ENCODE peak calls at places on chromosomes 6 and 20, in nine cellular contexts. H is HCT116, L is OCI-LY7, K is PC-3, Z is GM23338, D is MM.1S, U is SK-N-SH, F is neural progenitor cell, X is hepatocyte. O is an unnamed sample.

GRCh38 chr20:57767456-57767855 is 57.6 kb upstream of the PMEPA1 start:
- DNase-seq in F (no peak), D (no peak), X (no peak), K (no peak), Z (no peak), L (no peak), U (no peak), H (no peak), O (no peak)

GRCh38 chr6:162032620-162033019 is 694.9 kb downstream of the PRKN start:
- DNase-seq in X (no peak), D (no peak), H (no peak), F (no peak), U (no peak), Z (no peak), L (no peak), K (no peak), O (peak)

GRCh38 chr20:57308451-57309410 is 20.9 kb upstream of the SPO11 start:
- DNase-seq in Z (no peak), X (no peak), K (no peak), U (no peak), L (no peak), D (no peak), F (no peak), H (no peak), O (no peak)

GRCh38 chr6:50837589-50838445 is 19.1 kb downstream of the TFAP2B start:
- DNase-seq in U (no peak), L (no peak), D (no peak), Z (no peak), X (no peak), H (no peak), F (no peak), K (no peak), O (no peak)

GRCh38 chr6:154932562-154933027 is 62.5 kb upstream of the TIAM2 start:
- DNase-seq in X (peak), U (peak), H (peak), L (no peak), F (no peak), K (peak), Z (peak), D (no peak), O (peak)

GRCh38 chr6:130365166-130366010 is 429 bp upstream of the TMEM200A start:
- DNase-seq in D (no peak), F (peak), Z (peak), H (peak), L (no peak), U (peak), K (peak), X (peak), O (peak)

GRCh38 chr6:20325641-20326421 is 75.8 kb upstream of the E2F3 start:
- DNase-seq in U (no peak), H (no peak), K (no peak), D (no peak), Z (no peak), L (no peak), F (no peak), X (no peak), O (no peak)

GRCh38 chr6:52575490-52575868 is 1.4 kb downstream of the TRAM2 start:
- DNase-seq in K (no peak), X (no peak), U (no peak), H (no peak), F (no peak), L (no peak), Z (no peak), D (no peak), O (peak)

GRCh38 chr6:51972659-51973058 is 114.8 kb downstream of the PKHD1 start:
- DNase-seq in H (no peak), X (no peak), L (no peak), D (no peak), U (peak), Z (no peak), K (peak), F (no peak), O (no peak)

GRCh38 chr20:37114012-37114411 is 18.2 kb upstream of the RBL1 start:
- DNase-seq in H (no peak), K (no peak), F (no peak), Z (no peak), X (no peak), U (no peak), D (no peak), L (no peak), O (no peak)

GRCh38 chr6:72553531-72554202 is 68.2 kb upstream of the KCNQ5 start:
- DNase-seq in F (no peak), L (no peak), H (no peak), X (no peak), D (no peak), K (peak), Z (peak), U (no peak), O (peak)

GRCh38 chr6:134310817-134311216 is 7.1 kb downstream of the SGK1 start:
- DNase-seq in H (no peak), D (no peak), L (no peak), K (no peak), X (no peak), U (no peak), Z (no peak), F (no peak), O (no peak)

GRCh38 chr6:147507162-147508072 is 1.1 kb upstream of the SAMD5 start:
- DNase-seq in X (peak), Z (peak), D (no peak), H (no peak), K (peak), U (peak), F (peak), L (no peak), O (peak)

GRCh38 chr20:63132715-63133471 is 83.0 kb downstream of the YTHDF1 start:
- DNase-seq in U (no peak), H (no peak), F (no peak), K (no peak), Z (no peak), D (no peak), X (no peak), L (no peak), O (no peak)

GRCh38 chr6:38814761-38815160 is 99.7 kb downstream of the DNAH8 start:
- DNase-seq in L (no peak), U (no peak), H (no peak), K (no peak), Z (no peak), D (no peak), X (no peak), F (no peak), O (no peak)

GRCh38 chr6:130560231-130560630 is 194.4 kb downstream of the TMEM200A start:
- DNase-seq in X (no peak), H (no peak), F (no peak), D (no peak), K (no peak), Z (no peak), U (no peak), L (no peak), O (no peak)

GRCh38 chr20:49989234-49990065 is 6.7 kb downstream of the SNAI1 start:
- DNase-seq in F (peak), Z (peak), U (peak), H (no peak), K (no peak), X (peak), L (no peak), D (no peak), O (peak)

GRCh38 chr6:4644962-4645361 is 131.2 kb upstream of the CDYL start:
- DNase-seq in D (no peak), K (no peak), U (no peak), F (no peak), L (no peak), Z (no peak), H (no peak), X (peak), O (no peak)

GRCh38 chr6:132131777-132132176 is 180.6 kb upstream of the CCN2 start:
- DNase-seq in Z (peak), U (no peak), F (peak), X (peak), L (no peak), D (no peak), K (peak), H (peak), O (peak)

DNA sequence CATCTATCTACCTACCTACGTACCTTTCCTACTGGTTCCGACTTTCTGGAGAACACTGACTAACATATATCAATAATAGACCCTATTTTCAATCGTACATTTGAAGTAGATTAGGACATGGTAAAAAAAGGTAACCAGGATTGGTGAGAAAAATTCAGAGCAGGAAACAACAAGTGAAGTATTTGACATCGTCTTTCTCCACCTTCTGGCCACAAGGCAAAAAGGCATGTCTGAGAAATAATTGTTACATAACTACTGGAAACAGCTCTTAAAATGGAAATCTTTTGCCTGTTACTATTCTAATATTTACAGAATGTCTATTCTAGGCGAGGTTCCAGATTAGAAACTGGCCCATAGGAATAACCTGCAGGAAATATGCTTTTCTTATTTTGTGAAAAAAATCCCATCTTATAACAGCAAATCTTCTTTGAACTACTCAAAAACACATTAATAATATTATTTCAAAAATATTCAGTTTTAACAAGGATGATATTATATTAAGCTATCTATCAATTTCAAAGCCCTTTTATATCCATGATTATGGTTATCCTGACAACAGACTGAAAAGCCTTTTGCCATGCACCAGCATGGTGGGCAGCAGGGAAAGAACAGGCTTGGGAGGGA is 80.8 kb downstream of the RCAN2 start:
- DNase-seq in K (peak), X (peak), L (peak), H (peak), F (peak), U (peak), D (peak), Z (peak), O (peak)
- TF ChIP-seq EZH2phosphoT487 in K (no peak), X (no peak), L (no peak), H (no peak), F (no peak), U (no peak), D (no peak), Z (no peak), O (no peak)

DNA sequence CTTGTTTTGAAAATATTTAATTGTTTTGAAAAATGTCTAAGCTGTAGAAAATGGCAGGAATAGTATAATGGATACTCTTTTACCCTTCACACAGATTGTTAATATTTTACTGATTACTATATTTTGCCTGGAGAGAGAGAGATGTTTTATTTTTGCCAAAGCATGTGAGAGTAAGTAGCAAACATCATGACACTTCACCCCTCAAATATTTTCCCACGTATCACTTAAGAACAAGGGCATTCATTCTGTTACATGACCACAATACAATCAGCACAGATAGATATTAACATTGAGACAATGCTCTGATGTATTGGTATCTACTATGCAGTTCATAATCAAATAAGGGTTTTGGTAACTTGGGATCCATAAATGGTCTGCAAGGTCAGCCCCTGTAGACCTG is 116.5 kb downstream of the CCDC170 start:
- DNase-seq in L (no peak), F (no peak), X (no peak), H (no peak), Z (no peak), U (no peak), D (no peak), K (no peak), O (no peak)
- TF ChIP-seq EZH2phosphoT487 in L (no peak), F (no peak), X (no peak), H (no peak), Z (no peak), U (no peak), D (no peak), K (no peak), O (no peak)

DNA sequence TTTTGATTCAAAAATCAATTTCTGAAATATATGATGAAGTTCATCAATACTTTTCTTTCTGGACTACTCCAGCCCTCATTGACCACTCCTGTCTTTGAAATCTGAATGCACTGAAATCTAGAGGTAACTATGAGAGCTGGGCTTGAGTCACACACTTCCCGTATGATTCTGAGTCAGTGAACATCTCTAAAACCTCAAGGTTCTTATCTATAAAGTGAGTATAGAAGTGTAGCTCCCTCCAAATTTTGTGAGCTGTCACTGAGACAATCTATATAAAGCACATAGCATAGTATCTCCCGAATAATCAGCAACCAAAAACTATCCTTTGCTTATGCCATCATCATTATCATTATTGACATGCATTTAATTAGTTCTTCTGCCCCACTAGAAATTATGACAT is 182.4 kb downstream of the TSHZ2 start:
- DNase-seq in K (no peak), L (no peak), H (no peak), F (no peak), X (no peak), D (no peak), U (no peak), Z (no peak), O (peak)
- TF ChIP-seq EZH2phosphoT487 in K (no peak), L (no peak), H (no peak), F (no peak), X (no peak), D (no peak), U (no peak), Z (no peak), O (no peak)

GRCh38 chr6:2744206-2744771 is 6.4 kb downstream of the MYLK4 start:
- DNase-seq in L (no peak), Z (no peak), U (peak), K (peak), H (no peak), F (no peak), D (no peak), X (no peak), O (peak)
- TF ChIP-seq EZH2phosphoT487 in L (no peak), Z (no peak), U (no peak), K (no peak), H (no peak), F (no peak), D (no peak), X (no peak), O (no peak)

DNA sequence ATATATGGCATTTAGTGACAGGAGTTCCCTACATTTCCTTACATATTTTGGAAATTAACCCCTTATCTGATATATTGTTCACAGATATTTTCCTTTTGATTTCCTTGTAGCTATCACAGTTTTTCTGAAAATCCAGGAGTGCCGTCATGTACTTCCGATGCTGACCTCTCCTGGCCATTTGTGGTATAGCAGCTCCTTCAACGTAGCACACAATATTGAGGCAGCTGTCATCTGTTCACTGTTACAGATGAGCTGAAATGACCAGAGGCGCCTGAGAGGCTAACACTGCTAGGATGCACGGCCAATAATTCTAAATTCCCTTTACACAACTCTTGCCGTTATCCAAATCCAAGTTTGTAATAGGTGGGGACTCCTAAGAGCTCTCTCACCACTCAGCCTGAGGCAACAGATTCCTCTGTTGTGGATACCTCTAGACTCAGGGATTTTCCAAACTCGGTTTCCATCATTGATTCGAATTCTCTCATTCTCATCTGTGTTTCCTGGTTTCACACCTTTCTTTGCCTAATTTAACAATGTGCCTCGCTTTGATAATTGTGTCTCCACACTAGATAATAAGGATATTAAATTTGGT is 53.0 kb downstream of the MMUT start:
- DNase-seq in X (peak), Z (peak), K (peak), F (peak), D (peak), H (peak), L (peak), U (peak), O (peak)
- TF ChIP-seq EZH2phosphoT487 in X (no peak), Z (no peak), K (no peak), F (no peak), D (no peak), H (no peak), L (no peak), U (no peak), O (no peak)

DNA sequence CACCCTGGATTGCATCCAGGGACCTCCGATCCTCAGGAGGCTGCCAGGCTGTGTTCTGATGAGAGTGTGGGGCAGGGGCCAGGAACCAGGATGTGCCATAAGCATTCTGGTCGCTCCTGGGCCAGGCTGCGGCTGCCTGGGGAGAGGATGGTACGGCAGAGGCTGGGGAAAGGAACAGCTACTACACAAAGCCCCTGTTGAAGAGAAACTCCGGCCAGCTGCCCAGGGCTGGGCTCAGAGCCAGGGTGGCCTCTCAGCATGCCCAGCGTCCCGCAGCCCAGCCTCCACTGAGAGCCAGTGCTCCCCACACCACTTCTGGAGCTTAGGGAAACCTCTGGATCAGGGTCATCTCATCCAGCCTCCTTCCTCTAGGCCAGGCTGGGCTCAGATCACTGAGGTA is 21.7 kb upstream of the OCSTAMP start:
- DNase-seq in H (no peak), L (no peak), D (no peak), Z (no peak), K (no peak), U (peak), F (no peak), X (no peak), O (no peak)
- TF ChIP-seq EZH2phosphoT487 in H (no peak), L (no peak), D (no peak), Z (no peak), K (no peak), U (no peak), F (no peak), X (no peak), O (no peak)

GRCh38 chr6:90350689-90351554 is 54.3 kb upstream of the BACH2 start:
- DNase-seq in X (no peak), U (no peak), H (no peak), K (no peak), F (no peak), Z (no peak), D (no peak), L (peak), O (no peak)
- TF ChIP-seq EZH2phosphoT487 in X (no peak), U (no peak), H (no peak), K (no peak), F (no peak), Z (no peak), D (no peak), L (no peak), O (no peak)

DNA sequence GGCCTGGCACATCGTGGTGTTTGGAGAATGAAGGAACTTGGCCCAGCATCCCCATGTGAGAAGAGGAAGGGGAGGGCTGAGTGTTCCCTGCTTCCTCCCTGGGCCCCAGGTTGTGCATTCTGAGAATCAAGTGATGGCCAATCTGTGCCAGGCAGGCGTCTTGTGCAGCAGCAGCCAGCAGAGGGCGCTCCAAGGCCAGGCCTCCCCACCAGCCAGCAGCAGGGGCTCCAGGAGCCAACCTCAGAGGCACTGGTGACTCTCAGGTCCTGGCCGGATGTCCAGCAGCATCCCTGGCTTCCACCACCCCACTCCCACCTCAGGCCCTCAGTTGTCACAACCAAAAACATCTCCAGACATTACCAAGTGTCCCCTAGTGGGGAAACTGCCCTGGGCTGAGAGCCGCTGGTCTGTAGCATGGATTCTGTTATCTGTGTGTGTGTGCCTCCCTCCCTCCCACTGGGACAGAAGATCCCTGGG is 192.0 kb downstream of the PREX1 start:
- DNase-seq in Z (peak), U (peak), L (peak), H (peak), X (peak), F (peak), K (peak), D (peak), O (peak)
- TF ChIP-seq EZH2phosphoT487 in Z (no peak), U (no peak), L (no peak), H (no peak), X (no peak), F (no peak), K (no peak), D (no peak), O (no peak)

DNA sequence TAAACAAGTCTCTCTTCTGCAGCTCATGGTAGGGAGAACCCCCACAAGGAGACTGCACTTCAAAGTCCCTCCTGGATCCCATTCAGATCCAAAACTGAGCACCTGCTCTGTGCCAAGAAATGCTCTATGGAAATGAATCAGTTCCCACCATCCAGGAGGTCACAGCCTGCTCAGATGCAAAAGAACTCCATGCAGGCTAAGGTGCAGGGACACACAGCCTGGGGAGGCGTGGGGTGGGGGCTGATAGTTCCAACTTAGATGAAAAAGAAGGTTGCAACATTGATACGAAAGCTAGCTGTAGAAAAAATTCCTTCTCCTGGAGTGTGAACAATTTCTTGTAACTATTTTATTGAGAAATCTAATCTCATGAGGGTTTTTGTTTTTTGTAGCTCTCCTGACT is 111.0 kb upstream of the TMEM170B start:
- DNase-seq in K (no peak), D (no peak), F (no peak), Z (no peak), H (no peak), L (no peak), X (no peak), U (no peak), O (no peak)
- TF ChIP-seq EZH2phosphoT487 in K (no peak), D (no peak), F (no peak), Z (no peak), H (no peak), L (no peak), X (no peak), U (no peak), O (no peak)